ENCODE peak calls at places on chromosomes 11 and 22, in eight cellular contexts. T is sigmoid colon; A is fibroblast of lung; W is CD4-positive, alpha-beta memory T cell; H is CD8-positive, alpha-beta T cell; Y is effector memory CD4-positive, alpha-beta T cell; Q is hepatocyte; M is body of pancreas. Z is an unnamed sample.

GRCh38 chr11:19698493-19699292 is 13.9 kb upstream of the NAV2 start:
- DNase-seq in T (peak), A (peak), W (no peak), H (no peak), Y (no peak), Q (no peak), M (no peak), Z (no peak)

GRCh38 chr11:34564807-34565241 is 51.2 kb upstream of the ELF5 start:
- DNase-seq in T (no peak), A (peak), W (no peak), H (no peak), Y (no peak), Q (no peak), M (no peak), Z (peak)

GRCh38 chr22:47357493-47357892 is 595.0 kb downstream of the TBC1D22A start:
- DNase-seq in T (no peak), A (no peak), W (no peak), H (peak), Y (no peak), Q (no peak), M (no peak), Z (no peak)

GRCh38 chr22:50641696-50642607 is 14.0 kb upstream of the ARSA start:
- DNase-seq in T (peak), A (peak), W (no peak), H (no peak), Y (no peak), Q (peak), M (no peak), Z (no peak)

GRCh38 chr11:125165111-125165663 is 636 bp downstream of the PKNOX2 start:
- DNase-seq in T (peak), A (peak), W (peak), H (no peak), Y (no peak), Q (peak), M (peak), Z (no peak)

GRCh38 chr11:3001496-3001895 is 9.4 kb upstream of the NAP1L4 start:
- DNase-seq in T (peak), A (peak), W (no peak), H (no peak), Y (no peak), Q (no peak), M (peak), Z (peak)

GRCh38 chr22:46584081-46584903 is 35.9 kb upstream of the GRAMD4 start:
- DNase-seq in T (peak), A (peak), W (no peak), H (no peak), Y (no peak), Q (peak), M (no peak), Z (no peak)

GRCh38 chr11:12241401-12241800 is 131.0 kb downstream of the MICAL2 start:
- DNase-seq in T (no peak), A (no peak), W (no peak), H (no peak), Y (no peak), Q (no peak), M (peak), Z (no peak)

GRCh38 chr11:93034031-93034430 is 64.6 kb downstream of the MTNR1B start:
- DNase-seq in T (no peak), A (peak), W (no peak), H (no peak), Y (no peak), Q (peak), M (peak), Z (no peak)

GRCh38 chr11:64969209-64969608 is 2.7 kb downstream of the MAJIN start:
- DNase-seq in T (no peak), A (peak), W (no peak), H (no peak), Y (no peak), Q (no peak), M (no peak), Z (no peak)

GRCh38 chr22:29341849-29342127 is 26.3 kb upstream of the RASL10A start:
- DNase-seq in T (no peak), A (no peak), W (no peak), H (no peak), Y (no peak), Q (no peak), M (no peak), Z (no peak)
- H3K27ac ChIP-seq in T (no peak), A (no peak), W (no peak), H (no peak), Y (no peak), Q (no peak), M (peak), Z (no peak)

GRCh38 chr11:72720047-72720446 is 32.2 kb downstream of the ARAP1 start:
- DNase-seq in T (no peak), A (no peak), W (no peak), H (no peak), Y (no peak), Q (no peak), M (peak), Z (peak)
- H3K27ac ChIP-seq in T (peak), A (no peak), W (peak), H (peak), Y (no peak), Q (no peak), M (peak), Z (peak)

DNA sequence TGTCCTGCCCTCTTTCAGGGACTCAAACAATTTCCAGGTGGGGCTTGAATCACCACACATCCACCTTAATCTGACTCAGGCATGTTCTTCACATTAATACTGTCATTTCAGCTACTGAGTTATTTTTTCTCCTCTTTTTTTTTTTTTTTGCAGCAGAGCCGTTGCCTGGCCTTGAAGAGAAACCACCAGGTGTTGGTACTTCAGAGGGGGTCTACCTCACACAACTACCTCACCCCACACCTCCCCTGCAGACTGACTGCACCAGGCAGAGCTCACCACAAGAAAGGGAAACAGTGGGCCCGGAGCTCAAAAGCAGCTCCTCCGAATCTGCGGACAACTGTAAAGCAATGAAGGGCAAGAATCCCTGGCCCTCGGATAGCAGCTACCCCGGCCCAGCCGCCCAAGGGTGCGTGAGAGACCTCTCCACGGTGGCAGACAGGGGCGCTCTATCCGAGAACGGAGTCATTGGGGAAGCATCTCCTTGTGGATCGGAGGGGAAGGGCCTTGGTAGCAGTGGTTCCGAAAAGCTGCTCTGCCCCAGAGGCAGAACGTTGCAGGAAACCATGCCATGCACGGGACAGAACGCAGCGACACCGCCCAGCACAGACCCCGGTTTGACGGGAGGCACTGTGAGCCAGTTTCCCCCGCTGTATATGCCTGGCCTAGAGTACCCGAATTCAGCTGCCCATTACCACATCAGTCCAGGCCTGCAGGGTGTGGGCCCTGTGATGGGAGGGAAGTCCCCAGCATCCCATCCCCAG is 15.1 kb upstream of the SLC25A18 start:
- DNase-seq in T (no peak), A (no peak), W (no peak), H (no peak), Y (no peak), Q (no peak), M (no peak), Z (no peak)
- H3K27ac ChIP-seq in T (no peak), A (no peak), W (no peak), H (no peak), Y (no peak), Q (no peak), M (no peak), Z (no peak)

GRCh38 chr11:61907871-61908729 is 9.3 kb downstream of the RAB3IL1 start:
- DNase-seq in T (no peak), A (no peak), W (no peak), H (no peak), Y (no peak), Q (no peak), M (no peak), Z (no peak)
- H3K27ac ChIP-seq in T (peak), A (no peak), W (no peak), H (no peak), Y (no peak), Q (no peak), M (no peak), Z (no peak)

DNA sequence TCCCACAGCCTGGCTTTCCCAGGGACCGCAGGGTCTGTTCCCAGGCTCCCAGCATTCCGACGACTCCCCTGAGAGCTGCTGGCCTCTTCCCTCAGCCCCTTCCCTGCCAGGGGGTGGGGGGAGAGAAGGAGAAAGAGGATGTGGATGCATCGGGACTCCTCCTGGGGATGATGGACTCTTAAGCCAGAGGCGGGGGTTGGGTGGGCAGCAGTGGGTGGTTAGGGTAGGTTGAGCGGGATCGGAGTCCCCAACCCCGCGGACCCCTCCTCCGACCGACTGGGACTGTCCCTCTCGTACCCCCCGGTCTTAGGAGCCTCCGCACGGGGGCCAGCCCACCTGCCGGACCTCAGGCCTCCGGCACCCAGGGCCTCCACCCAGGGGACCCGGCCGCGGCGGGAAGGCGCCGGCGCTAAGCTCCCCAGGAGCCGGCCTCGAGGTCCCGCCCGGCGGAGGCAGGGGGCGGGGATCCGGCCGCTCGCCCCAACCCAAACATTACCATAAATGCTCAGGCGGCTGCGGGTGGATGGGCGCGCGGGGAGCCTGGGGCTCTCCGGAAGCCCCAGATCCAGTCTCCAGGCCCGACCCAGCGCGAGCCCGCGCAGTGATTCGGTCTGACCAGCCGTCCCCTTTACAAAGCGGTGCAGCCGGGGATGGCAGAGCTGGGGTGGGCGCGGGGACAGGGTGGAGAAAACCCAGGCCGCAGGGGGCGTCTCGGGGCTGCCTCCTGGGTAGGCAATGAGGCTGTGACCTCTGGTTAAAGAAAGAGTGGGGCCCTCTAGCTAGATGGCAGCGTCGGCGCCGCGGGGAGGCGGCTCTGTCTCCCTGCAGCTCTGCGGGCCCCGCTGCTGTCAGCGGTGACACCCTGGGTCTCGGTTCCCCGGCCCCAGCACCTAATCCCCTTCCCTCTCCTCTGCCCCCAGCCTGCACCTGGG is 3.9 kb upstream of the MCAM start:
- DNase-seq in T (peak), A (peak), W (peak), H (peak), Y (no peak), Q (peak), M (peak), Z (no peak)
- H3K27ac ChIP-seq in T (peak), A (peak), W (peak), H (peak), Y (peak), Q (peak), M (peak), Z (peak)

DNA sequence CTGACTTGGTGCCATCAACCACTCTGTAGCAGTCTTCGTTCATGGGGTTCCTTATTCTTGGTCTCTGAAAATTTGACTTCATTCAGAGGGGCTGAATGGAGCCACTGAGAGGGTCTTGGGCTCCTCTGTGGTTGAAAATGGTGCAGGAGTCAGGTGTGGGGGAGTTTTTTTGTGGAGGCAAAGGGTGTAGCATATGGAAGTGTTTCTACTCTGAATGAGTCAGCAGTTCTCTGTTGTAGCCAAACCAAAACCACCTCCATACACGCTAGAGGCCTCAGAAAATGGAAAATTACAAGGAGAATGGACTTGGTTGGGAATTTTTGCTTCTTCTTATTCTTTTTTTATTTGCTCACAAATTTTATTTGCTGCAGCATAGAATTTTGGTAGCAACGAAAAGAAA is 111.5 kb downstream of the MYO18B start:
- DNase-seq in T (no peak), A (no peak), W (no peak), H (no peak), Y (no peak), Q (no peak), M (no peak), Z (no peak)
- H3K27ac ChIP-seq in T (no peak), A (no peak), W (no peak), H (no peak), Y (no peak), Q (no peak), M (no peak), Z (no peak)

DNA sequence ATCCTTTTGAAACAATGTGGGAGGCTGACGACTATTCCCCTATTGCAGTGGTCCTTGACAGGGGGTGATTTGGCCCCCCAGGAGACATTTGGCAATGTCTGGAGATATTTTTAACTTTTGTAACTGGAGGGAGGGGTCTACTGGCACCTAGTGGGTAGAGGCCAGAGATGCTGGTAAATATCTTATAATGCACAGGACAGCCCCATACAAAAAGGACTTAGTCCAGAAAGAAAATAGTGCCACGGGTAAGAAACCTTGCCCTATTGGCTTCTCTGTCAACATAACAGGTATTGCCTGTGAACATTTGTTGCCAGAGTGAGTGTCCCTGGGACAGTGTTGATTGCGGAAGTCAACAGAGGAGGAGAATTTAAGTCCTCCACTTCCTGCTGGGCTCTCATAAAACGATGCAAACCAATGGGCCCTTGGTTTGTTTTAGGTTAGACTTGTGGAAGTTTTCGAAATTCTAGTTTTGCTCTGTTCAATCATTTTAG is 101.6 kb downstream of the MAML2 start:
- DNase-seq in T (no peak), A (no peak), W (no peak), H (no peak), Y (no peak), Q (peak), M (peak), Z (no peak)
- H3K27ac ChIP-seq in T (peak), A (no peak), W (no peak), H (no peak), Y (no peak), Q (peak), M (peak), Z (no peak)

DNA sequence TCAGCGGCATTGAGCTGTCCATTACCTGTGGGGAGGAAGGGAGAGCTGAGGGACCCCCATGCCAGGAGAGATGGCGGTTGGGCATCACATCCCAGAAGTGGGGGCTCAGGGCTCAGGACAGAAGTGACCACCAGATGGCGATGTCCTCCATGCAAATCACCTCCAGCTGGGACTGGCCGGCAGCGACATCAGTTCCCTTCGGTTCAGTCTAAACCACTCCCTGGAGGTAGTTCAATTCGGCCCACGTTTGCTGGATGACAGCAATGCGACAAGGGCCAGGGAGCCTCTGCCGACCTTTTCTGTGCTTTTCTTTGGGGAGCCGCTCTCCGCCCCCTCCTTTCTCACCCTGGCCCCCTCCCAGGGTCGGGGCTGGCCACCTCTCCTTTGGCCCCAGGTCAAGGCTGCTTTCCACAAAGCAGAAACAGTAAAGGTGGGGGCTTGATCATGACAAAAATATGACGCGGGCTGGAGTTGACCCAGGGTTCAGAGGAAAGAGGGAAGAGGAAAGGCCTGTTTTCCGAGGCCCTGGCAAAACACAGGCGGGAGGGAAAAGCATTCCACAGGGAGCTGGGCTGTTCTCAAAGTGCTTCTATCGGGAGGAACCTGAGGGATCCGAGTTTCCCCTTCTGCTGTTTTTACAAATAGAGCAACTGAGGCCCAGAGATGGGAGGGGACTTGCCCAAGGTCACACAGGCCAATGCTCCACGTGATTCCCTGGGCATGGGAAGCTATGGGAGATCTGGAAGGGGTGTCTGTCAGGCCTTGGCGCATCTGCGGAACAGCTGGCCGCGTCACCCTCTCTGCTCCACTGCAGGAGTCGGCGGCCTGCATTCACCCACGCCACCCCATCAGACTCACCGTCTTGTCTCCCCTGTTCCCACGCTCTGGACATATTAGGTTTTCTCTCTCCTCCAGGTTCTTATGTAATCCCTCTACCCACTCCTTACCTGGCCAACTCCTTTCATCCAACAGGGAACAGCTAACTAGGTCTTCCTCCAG is 54.7 kb downstream of the FBXO7 start:
- DNase-seq in T (peak), A (peak), W (peak), H (peak), Y (peak), Q (peak), M (peak), Z (peak)
- H3K27ac ChIP-seq in T (peak), A (no peak), W (no peak), H (no peak), Y (no peak), Q (peak), M (peak), Z (peak)

GRCh38 chr11:70528794-70529580 is 130.7 kb downstream of the CTTN start:
- DNase-seq in T (no peak), A (no peak), W (no peak), H (no peak), Y (no peak), Q (no peak), M (no peak), Z (no peak)

GRCh38 chr11:70528046-70528793 is 129.9 kb downstream of the CTTN start:
- DNase-seq in T (no peak), A (no peak), W (no peak), H (no peak), Y (no peak), Q (no peak), M (no peak), Z (no peak)

GRCh38 chr11:70526116-70527045 is 128.1 kb downstream of the CTTN start:
- DNase-seq in T (no peak), A (no peak), W (no peak), H (no peak), Y (no peak), Q (no peak), M (no peak), Z (no peak)

GRCh38 chr11:70527046-70527395 is 128.7 kb downstream of the CTTN start:
- DNase-seq in T (no peak), A (no peak), W (no peak), H (no peak), Y (no peak), Q (no peak), M (no peak), Z (no peak)

GRCh38 chr11:70527429-70528045 is 129.2 kb downstream of the CTTN start:
- DNase-seq in T (no peak), A (no peak), W (no peak), H (no peak), Y (no peak), Q (no peak), M (no peak), Z (no peak)
- H3K27ac ChIP-seq in T (no peak), A (no peak), W (no peak), H (no peak), Y (no peak), Q (no peak), M (no peak), Z (no peak)

Z was measured in substantia nigra.